ENCODE peak calls at places on chromosomes 6 and 20, in eight cellular contexts. One of them, this sample, is unnamed. For H3K27me3 and H3K36me3, the result is how much of the 10 kb centered on the place peaks cover.

GRCh38 chr6:156634971-156635371 is 142.2 kb upstream of the ARID1B start:
- DNase-seq in body of pancreas: no peak
- DNase-seq in CD4-positive, alpha-beta memory T cell: no peak
- DNase-seq in PC-3: no peak
- DNase-seq in adrenal gland: no peak
- DNase-seq in NT2/D1: no peak
- DNase-seq in heart left ventricle: no peak
- DNase-seq in thoracic aorta: no peak
- DNase-seq in this sample: no peak

GRCh38 chr6:119040229-119040628 is 38.2 kb downstream of the FAM184A start:
- DNase-seq in PC-3: no peak
- DNase-seq in NT2/D1: no peak
- DNase-seq in adrenal gland: no peak
- DNase-seq in thoracic aorta: no peak
- DNase-seq in heart left ventricle: no peak
- DNase-seq in CD4-positive, alpha-beta memory T cell: no peak
- DNase-seq in body of pancreas: no peak
- DNase-seq in this sample: no peak

GRCh38 chr6:25279748-25280616 is 808 bp downstream of the CARMIL1 start:
- DNase-seq in adrenal gland: no peak
- DNase-seq in NT2/D1: peak
- DNase-seq in PC-3: peak
- DNase-seq in heart left ventricle: peak
- DNase-seq in body of pancreas: peak
- DNase-seq in CD4-positive, alpha-beta memory T cell: no peak
- DNase-seq in thoracic aorta: no peak
- DNase-seq in this sample: peak

GRCh38 chr20:58081842-58082241 is 146.6 kb downstream of the ANKRD60 start:
- DNase-seq in NT2/D1: no peak
- DNase-seq in PC-3: peak
- DNase-seq in heart left ventricle: no peak
- DNase-seq in adrenal gland: no peak
- DNase-seq in thoracic aorta: no peak
- DNase-seq in CD4-positive, alpha-beta memory T cell: no peak
- DNase-seq in body of pancreas: no peak
- DNase-seq in this sample: no peak

GRCh38 chr6:164208371-164208770 is 793.9 kb downstream of the QKI start:
- DNase-seq in thoracic aorta: no peak
- DNase-seq in body of pancreas: no peak
- DNase-seq in PC-3: no peak
- DNase-seq in CD4-positive, alpha-beta memory T cell: no peak
- DNase-seq in heart left ventricle: no peak
- DNase-seq in adrenal gland: no peak
- DNase-seq in NT2/D1: no peak
- DNase-seq in this sample: no peak

GRCh38 chr6:46170357-46171289 is at the start of gene ENPP5:
- DNase-seq in NT2/D1: peak
- DNase-seq in PC-3: peak
- DNase-seq in adrenal gland: peak
- DNase-seq in body of pancreas: peak
- DNase-seq in CD4-positive, alpha-beta memory T cell: peak
- DNase-seq in heart left ventricle: peak
- DNase-seq in thoracic aorta: peak
- DNase-seq in this sample: peak

GRCh38 chr6:110556317-110557115 is 80.1 kb upstream of the SLC22A16 start:
- DNase-seq in body of pancreas: no peak
- DNase-seq in PC-3: no peak
- DNase-seq in adrenal gland: no peak
- DNase-seq in heart left ventricle: no peak
- DNase-seq in thoracic aorta: no peak
- DNase-seq in NT2/D1: no peak
- DNase-seq in CD4-positive, alpha-beta memory T cell: no peak
- DNase-seq in this sample: no peak

GRCh38 chr6:104837158-104837557 is 22.6 kb downstream of the HACE1 start:
- DNase-seq in PC-3: no peak
- DNase-seq in thoracic aorta: no peak
- DNase-seq in heart left ventricle: no peak
- DNase-seq in body of pancreas: no peak
- DNase-seq in adrenal gland: no peak
- DNase-seq in CD4-positive, alpha-beta memory T cell: no peak
- DNase-seq in NT2/D1: no peak
- DNase-seq in this sample: no peak

GRCh38 chr20:10171864-10172751 is 46.5 kb upstream of the SNAP25 start:
- DNase-seq in NT2/D1: no peak
- DNase-seq in CD4-positive, alpha-beta memory T cell: no peak
- DNase-seq in PC-3: peak
- DNase-seq in adrenal gland: peak
- DNase-seq in thoracic aorta: peak
- DNase-seq in heart left ventricle: peak
- DNase-seq in body of pancreas: peak
- DNase-seq in this sample: peak

GRCh38 chr6:16080204-16080603 is 48.7 kb upstream of the MYLIP start:
- DNase-seq in body of pancreas: no peak
- DNase-seq in NT2/D1: no peak
- DNase-seq in CD4-positive, alpha-beta memory T cell: no peak
- DNase-seq in heart left ventricle: no peak
- DNase-seq in adrenal gland: no peak
- DNase-seq in PC-3: no peak
- DNase-seq in thoracic aorta: no peak
- DNase-seq in this sample: no peak

GRCh38 chr6:161327360-161327953 is 53.6 kb upstream of the AGPAT4 start:
- DNase-seq in thoracic aorta: no peak
- DNase-seq in PC-3: peak
- DNase-seq in heart left ventricle: no peak
- DNase-seq in body of pancreas: no peak
- DNase-seq in NT2/D1: no peak
- DNase-seq in adrenal gland: no peak
- DNase-seq in CD4-positive, alpha-beta memory T cell: no peak
- DNase-seq in this sample: no peak

GRCh38 chr20:9555781-9556180 is 41.4 kb downstream of the LAMP5 start:
- DNase-seq in adrenal gland: no peak
- DNase-seq in PC-3: peak
- DNase-seq in NT2/D1: no peak
- DNase-seq in body of pancreas: no peak
- DNase-seq in thoracic aorta: no peak
- DNase-seq in heart left ventricle: no peak
- DNase-seq in CD4-positive, alpha-beta memory T cell: no peak
- DNase-seq in this sample: no peak

GRCh38 chr6:90039911-90040310 is 145.6 kb downstream of the GJA10 start:
- DNase-seq in body of pancreas: no peak
- DNase-seq in adrenal gland: no peak
- DNase-seq in NT2/D1: no peak
- DNase-seq in thoracic aorta: no peak
- DNase-seq in CD4-positive, alpha-beta memory T cell: no peak
- DNase-seq in PC-3: no peak
- DNase-seq in heart left ventricle: no peak
- DNase-seq in this sample: no peak

GRCh38 chr20:24027229-24027628 is 38.6 kb upstream of the GGTLC1 start:
- DNase-seq in heart left ventricle: peak
- DNase-seq in CD4-positive, alpha-beta memory T cell: peak
- DNase-seq in body of pancreas: no peak
- DNase-seq in NT2/D1: no peak
- DNase-seq in thoracic aorta: peak
- DNase-seq in PC-3: peak
- DNase-seq in adrenal gland: peak
- DNase-seq in this sample: no peak

GRCh38 chr6:131613296-131613925 is 14.6 kb downstream of the MED23 start:
- DNase-seq in body of pancreas: no peak
- DNase-seq in NT2/D1: no peak
- DNase-seq in thoracic aorta: no peak
- DNase-seq in heart left ventricle: no peak
- DNase-seq in adrenal gland: no peak
- DNase-seq in PC-3: no peak
- DNase-seq in CD4-positive, alpha-beta memory T cell: no peak
- DNase-seq in this sample: no peak

GRCh38 chr6:18978330-18979128 is 591.4 kb downstream of the RNF144B start:
- DNase-seq in heart left ventricle: peak
- DNase-seq in CD4-positive, alpha-beta memory T cell: no peak
- DNase-seq in adrenal gland: no peak
- DNase-seq in NT2/D1: peak
- DNase-seq in thoracic aorta: no peak
- DNase-seq in body of pancreas: peak
- DNase-seq in PC-3: peak
- DNase-seq in this sample: peak

GRCh38 chr6:7237653-7238190 is 75.3 kb downstream of the SSR1 start:
- DNase-seq in PC-3: no peak
- DNase-seq in adrenal gland: no peak
- DNase-seq in thoracic aorta: no peak
- DNase-seq in CD4-positive, alpha-beta memory T cell: no peak
- DNase-seq in heart left ventricle: no peak
- DNase-seq in body of pancreas: no peak
- DNase-seq in NT2/D1: no peak
- DNase-seq in this sample: no peak

GRCh38 chr6:35710241-35710847 is 21.6 kb upstream of the FKBP5 start:
- DNase-seq in body of pancreas: peak
- DNase-seq in heart left ventricle: no peak
- DNase-seq in CD4-positive, alpha-beta memory T cell: peak
- DNase-seq in thoracic aorta: no peak
- DNase-seq in adrenal gland: no peak
- DNase-seq in NT2/D1: no peak
- DNase-seq in PC-3: peak
- DNase-seq in this sample: no peak

GRCh38 chr6:107140581-107140980 is 25.3 kb upstream of the BEND3 start:
- DNase-seq in NT2/D1: no peak
- DNase-seq in CD4-positive, alpha-beta memory T cell: no peak
- DNase-seq in body of pancreas: no peak
- DNase-seq in adrenal gland: no peak
- DNase-seq in PC-3: no peak
- DNase-seq in thoracic aorta: no peak
- DNase-seq in heart left ventricle: no peak
- DNase-seq in this sample: no peak

GRCh38 chr6:158860279-158860865 is 41.2 kb upstream of the EZR start:
- DNase-seq in NT2/D1: no peak
- DNase-seq in heart left ventricle: no peak
- DNase-seq in thoracic aorta: no peak
- DNase-seq in body of pancreas: no peak
- DNase-seq in adrenal gland: no peak
- DNase-seq in PC-3: no peak
- DNase-seq in CD4-positive, alpha-beta memory T cell: no peak
- DNase-seq in this sample: no peak

GRCh38 chr20:23166563-23166962 is 80.4 kb upstream of the CD93 start:
- DNase-seq in heart left ventricle: no peak
- DNase-seq in thoracic aorta: no peak
- DNase-seq in adrenal gland: no peak
- DNase-seq in CD4-positive, alpha-beta memory T cell: no peak
- DNase-seq in PC-3: no peak
- DNase-seq in NT2/D1: no peak
- DNase-seq in body of pancreas: no peak
- DNase-seq in this sample: no peak

GRCh38 chr6:1614448-1614766 is 4.7 kb downstream of the FOXC1 start:
- DNase-seq in adrenal gland: no peak
- DNase-seq in body of pancreas: no peak
- DNase-seq in PC-3: no peak
- DNase-seq in CD4-positive, alpha-beta memory T cell: peak
- DNase-seq in NT2/D1: no peak
- DNase-seq in thoracic aorta: no peak
- DNase-seq in heart left ventricle: no peak
- DNase-seq in this sample: no peak
- H3K4me3 ChIP-seq in adrenal gland: peak
- H3K4me3 ChIP-seq in body of pancreas: no peak
- H3K4me3 ChIP-seq in PC-3: peak
- H3K4me3 ChIP-seq in CD4-positive, alpha-beta memory T cell: no peak
- H3K4me3 ChIP-seq in NT2/D1: peak
- H3K4me3 ChIP-seq in thoracic aorta: peak
- H3K4me3 ChIP-seq in heart left ventricle: peak
- H3K4me3 ChIP-seq in this sample: peak

DNA sequence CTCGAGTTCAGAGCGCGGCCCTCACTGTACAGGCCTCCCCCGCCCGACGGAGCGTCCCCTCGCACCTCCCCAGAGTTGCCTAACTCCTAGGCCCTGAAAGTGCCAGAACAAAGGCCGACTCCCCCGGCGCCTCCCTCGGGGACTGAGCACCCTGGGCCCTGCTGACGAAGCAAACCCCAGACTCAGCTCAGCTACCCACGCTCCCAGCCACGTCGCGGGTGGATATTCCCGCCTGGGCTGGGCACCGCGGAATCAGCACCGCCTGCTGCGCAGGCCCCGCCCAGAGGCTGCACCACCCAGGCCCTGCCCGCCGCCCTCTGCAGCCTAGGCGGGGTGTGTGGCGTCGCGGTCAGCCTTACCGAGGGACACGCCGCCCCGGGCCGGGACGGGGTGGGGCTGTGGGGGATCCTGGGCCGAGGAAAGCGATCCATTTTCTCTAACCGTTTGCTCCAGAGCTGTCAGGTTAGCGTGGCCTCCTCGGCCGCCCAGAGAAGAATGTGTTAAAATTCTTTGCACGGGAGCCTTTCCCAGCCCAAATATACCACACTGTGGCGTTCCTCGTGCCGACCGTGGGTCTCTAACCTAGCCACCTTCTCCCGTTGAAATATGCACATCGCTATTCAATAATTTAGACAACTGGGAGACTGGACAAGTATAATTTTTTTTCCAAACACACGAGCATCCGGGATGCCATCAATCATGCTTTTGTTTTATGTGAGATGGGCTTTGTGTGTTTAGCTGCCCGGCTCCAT is 31.4 kb downstream of the TFAP2A start:
- DNase-seq in adrenal gland: no peak
- DNase-seq in body of pancreas: no peak
- DNase-seq in heart left ventricle: no peak
- DNase-seq in PC-3: peak
- DNase-seq in NT2/D1: no peak
- DNase-seq in CD4-positive, alpha-beta memory T cell: no peak
- DNase-seq in thoracic aorta: no peak
- DNase-seq in this sample: peak
- H3K27me3 ChIP-seq in adrenal gland: half or more
- H3K27me3 ChIP-seq in body of pancreas: under half
- H3K27me3 ChIP-seq in heart left ventricle: half or more
- H3K27me3 ChIP-seq in PC-3: under half
- H3K27me3 ChIP-seq in NT2/D1: half or more
- H3K27me3 ChIP-seq in CD4-positive, alpha-beta memory T cell: half or more
- H3K27me3 ChIP-seq in thoracic aorta: under half
- H3K27me3 ChIP-seq in this sample: half or more

DNA sequence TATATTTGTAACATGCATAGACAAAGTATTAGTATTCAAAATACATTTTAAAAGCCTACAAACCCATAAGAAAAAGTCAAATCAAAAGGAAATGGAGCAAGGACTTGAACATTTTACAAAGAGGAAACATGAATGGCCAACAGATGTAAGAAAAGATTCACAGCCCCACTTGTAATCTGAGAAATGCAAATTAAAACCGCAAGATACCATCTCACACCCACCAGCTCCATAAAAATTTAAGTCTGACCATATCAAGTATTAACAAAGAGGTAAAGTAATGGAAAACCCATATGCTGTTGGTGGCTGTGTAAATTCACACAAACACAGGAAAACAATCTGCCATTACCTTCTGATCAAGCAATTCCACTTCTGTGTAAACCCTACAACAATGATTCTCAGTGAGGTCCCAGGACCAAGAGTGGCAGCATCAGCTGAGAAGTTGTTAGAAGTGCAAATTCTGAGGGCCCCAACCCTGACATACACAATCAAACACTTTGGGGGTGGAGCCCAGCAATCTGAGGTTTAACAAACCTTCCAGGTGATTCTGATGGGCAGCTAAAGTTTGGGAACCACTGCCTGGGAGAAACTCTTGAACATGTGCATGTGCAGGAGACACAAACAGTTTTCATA is 30.9 kb downstream of the BCL2L1 start:
- DNase-seq in thoracic aorta: no peak
- DNase-seq in PC-3: peak
- DNase-seq in heart left ventricle: no peak
- DNase-seq in CD4-positive, alpha-beta memory T cell: no peak
- DNase-seq in NT2/D1: no peak
- DNase-seq in body of pancreas: no peak
- DNase-seq in adrenal gland: no peak
- DNase-seq in this sample: peak
- H3K36me3 ChIP-seq in thoracic aorta: under half
- H3K36me3 ChIP-seq in PC-3: half or more
- H3K36me3 ChIP-seq in heart left ventricle: half or more
- H3K36me3 ChIP-seq in CD4-positive, alpha-beta memory T cell: under half
- H3K36me3 ChIP-seq in NT2/D1: under half
- H3K36me3 ChIP-seq in body of pancreas: under half
- H3K36me3 ChIP-seq in adrenal gland: under half
- H3K36me3 ChIP-seq in this sample: under half

GRCh38 chr20:44585042-44585968 is 2.9 kb downstream of the PKIG start:
- DNase-seq in heart left ventricle: no peak
- DNase-seq in thoracic aorta: no peak
- DNase-seq in CD4-positive, alpha-beta memory T cell: no peak
- DNase-seq in NT2/D1: no peak
- DNase-seq in adrenal gland: no peak
- DNase-seq in body of pancreas: no peak
- DNase-seq in PC-3: no peak
- DNase-seq in this sample: no peak
- H3K4me3 ChIP-seq in heart left ventricle: peak
- H3K4me3 ChIP-seq in thoracic aorta: peak
- H3K4me3 ChIP-seq in CD4-positive, alpha-beta memory T cell: no peak
- H3K4me3 ChIP-seq in NT2/D1: no peak
- H3K4me3 ChIP-seq in adrenal gland: peak
- H3K4me3 ChIP-seq in body of pancreas: no peak
- H3K4me3 ChIP-seq in PC-3: no peak
- H3K4me3 ChIP-seq in this sample: no peak

This sample was measured in H7.